ENCODE peak calls at places on chromosomes 13 and 19, in four cellular contexts. One of them, this sample, is unnamed.

GRCh38 chr19:47445937-47446402 is 25.7 kb downstream of the SLC8A2 start:
- DNase-seq in AG04450: no peak
- DNase-seq in head of caudate nucleus: peak
- DNase-seq in NCI-H1048: no peak
- DNase-seq in this sample: no peak

GRCh38 chr19:3055741-3056453 is 6.4 kb downstream of the TLE5 start:
- DNase-seq in AG04450: no peak
- DNase-seq in head of caudate nucleus: no peak
- DNase-seq in NCI-H1048: peak
- DNase-seq in this sample: no peak

GRCh38 chr13:30846844-30847243 is 59.2 kb upstream of the MEDAG start:
- DNase-seq in NCI-H1048: no peak
- DNase-seq in AG04450: no peak
- DNase-seq in head of caudate nucleus: no peak
- DNase-seq in this sample: no peak

GRCh38 chr19:6576869-6577281 is 14.1 kb downstream of the CD70 start:
- DNase-seq in NCI-H1048: no peak
- DNase-seq in head of caudate nucleus: no peak
- DNase-seq in AG04450: no peak
- DNase-seq in this sample: no peak

GRCh38 chr19:53388904-53389303 is 6.0 kb upstream of the ZNF765 start:
- DNase-seq in head of caudate nucleus: no peak
- DNase-seq in NCI-H1048: no peak
- DNase-seq in AG04450: no peak
- DNase-seq in this sample: no peak

GRCh38 chr13:41284512-41285288 is 21.3 kb upstream of the MTRF1 start:
- DNase-seq in head of caudate nucleus: no peak
- DNase-seq in AG04450: peak
- DNase-seq in NCI-H1048: no peak
- DNase-seq in this sample: peak

GRCh38 chr13:68927387-68928026 is 1180.1 kb upstream of the ATXN8OS start:
- DNase-seq in NCI-H1048: peak
- DNase-seq in head of caudate nucleus: no peak
- DNase-seq in AG04450: no peak
- DNase-seq in this sample: no peak

GRCh38 chr19:41339936-41340335 is 13.8 kb downstream of the TGFB1 start:
- DNase-seq in NCI-H1048: no peak
- DNase-seq in AG04450: no peak
- DNase-seq in head of caudate nucleus: no peak
- DNase-seq in this sample: no peak

GRCh38 chr19:28444371-28444770 is 768.6 kb downstream of the UQCRFS1 start:
- DNase-seq in NCI-H1048: no peak
- DNase-seq in head of caudate nucleus: no peak
- DNase-seq in AG04450: no peak
- DNase-seq in this sample: no peak

GRCh38 chr19:18417250-18418033 is 1.8 kb upstream of the SSBP4 start:
- DNase-seq in head of caudate nucleus: no peak
- DNase-seq in AG04450: no peak
- DNase-seq in NCI-H1048: no peak
- DNase-seq in this sample: no peak

GRCh38 chr13:20990910-20991525 is 70.4 kb downstream of the LATS2 start:
- DNase-seq in AG04450: no peak
- DNase-seq in head of caudate nucleus: no peak
- DNase-seq in NCI-H1048: no peak
- DNase-seq in this sample: no peak

GRCh38 chr19:1093811-1094553 is 1.2 kb downstream of the POLR2E start:
- DNase-seq in NCI-H1048: no peak
- DNase-seq in AG04450: no peak
- DNase-seq in head of caudate nucleus: no peak
- DNase-seq in this sample: no peak

GRCh38 chr19:53101518-53101917 is 1.7 kb downstream of the ZNF160 start:
- DNase-seq in AG04450: no peak
- DNase-seq in head of caudate nucleus: no peak
- DNase-seq in NCI-H1048: no peak
- DNase-seq in this sample: no peak

GRCh38 chr19:6765738-6766356 is 1.4 kb downstream of the SH2D3A start:
- DNase-seq in head of caudate nucleus: no peak
- DNase-seq in AG04450: no peak
- DNase-seq in NCI-H1048: peak
- DNase-seq in this sample: no peak

GRCh38 chr13:113302940-113303339 is 5.9 kb downstream of the LAMP1 start:
- DNase-seq in AG04450: no peak
- DNase-seq in NCI-H1048: no peak
- DNase-seq in head of caudate nucleus: no peak
- DNase-seq in this sample: no peak

GRCh38 chr19:18594824-18595373 is 6.3 kb downstream of the REX1BD start:
- DNase-seq in AG04450: no peak
- DNase-seq in NCI-H1048: no peak
- DNase-seq in head of caudate nucleus: no peak
- DNase-seq in this sample: no peak

This sample was measured in brain pericyte.